ENCODE peak calls at places on chromosomes 2 and 18, in four cellular contexts. L, W, A and U are unnamed samples.
A peak's percentile ranks its signal among the peaks of the same experiment; 100 is the strongest.

GRCh38 chr2:118841828-118842461 is 5.5 kb downstream of the EN1 start:
- DNase-seq in A (no peak), W (no peak), L (peak; percentile 19), U (no peak)

GRCh38 chr2:159713691-159714585 is 1.6 kb downstream of the MARCHF7 start:
- DNase-seq in A (no peak), L (peak; percentile 56), W (no peak), U (no peak)

GRCh38 chr2:113075600-113075999 is 7.8 kb downstream of the IL1F10 start:
- DNase-seq in W (no peak), A (no peak), L (no peak), U (no peak)

GRCh38 chr2:217182996-217183395 is 323.1 kb upstream of the TNP1 start:
- DNase-seq in W (no peak), A (no peak), L (peak; percentile 10), U (no peak)

GRCh38 chr2:182406221-182406620 is 20.6 kb downstream of the PDE1A start:
- DNase-seq in A (no peak), L (no peak), W (no peak), U (no peak)

GRCh38 chr2:86466306-86466705 is 25.1 kb downstream of the KDM3A start:
- DNase-seq in L (no peak), W (no peak), A (no peak), U (no peak)

GRCh38 chr2:223050900-223051299 is 1.1 kb upstream of the KCNE4 start:
- DNase-seq in A (no peak), W (peak; percentile 16), L (no peak), U (no peak)

GRCh38 chr2:150538582-150539236 is 51.2 kb upstream of the RND3 start:
- DNase-seq in L (no peak), A (no peak), W (no peak), U (no peak)

GRCh38 chr2:15943378-15943851 is 3.1 kb downstream of the MYCN start:
- DNase-seq in A (no peak), W (no peak), L (peak; percentile 22), U (peak; percentile 38)

GRCh38 chr18:55833543-55833942 is 245.6 kb upstream of the TCF4 start:
- DNase-seq in L (no peak), A (peak; percentile 89), W (no peak), U (no peak)

GRCh38 chr2:75003276-75003675 is 44.8 kb downstream of the POLE4 start:
- DNase-seq in W (no peak), A (no peak), L (no peak), U (no peak)

GRCh38 chr2:155372969-155373368 is 674.5 kb downstream of the KCNJ3 start:
- DNase-seq in A (peak; percentile 22), L (peak; percentile 61), W (no peak), U (no peak)

GRCh38 chr2:46985512-46985911 is 69.9 kb upstream of the MCFD2 start:
- DNase-seq in A (peak; percentile 41), W (peak; percentile 46), L (no peak), U (no peak)

GRCh38 chr2:175855794-175856453 is 146.1 kb downstream of the LNPK start:
- DNase-seq in A (no peak), W (peak; percentile 62), L (no peak), U (peak; percentile 48)

GRCh38 chr2:28415715-28416114 is 23.1 kb downstream of the FOSL2 start:
- DNase-seq in L (no peak), A (no peak), W (no peak), U (no peak)

GRCh38 chr2:241224068-241224850 is 35.8 kb downstream of the ANO7 start:
- DNase-seq in L (peak; percentile 23), A (no peak), W (peak; percentile 47), U (peak; percentile 57)

GRCh38 chr18:48826806-48827205 is 124.0 kb downstream of the SMAD7 start:
- DNase-seq in L (no peak), W (no peak), A (no peak), U (no peak)

GRCh38 chr2:20052229-20052871 is 922 bp upstream of the LAPTM4A start:
- DNase-seq in W (no peak), L (no peak), A (peak; percentile 54), U (no peak)

GRCh38 chr18:74454279-74454741 is 2.8 kb downstream of the DIPK1C start:
- DNase-seq in L (no peak), W (no peak), A (no peak), U (no peak)

GRCh38 chr2:178193823-178194599 is at the start of gene OSBPL6:
- DNase-seq in L (peak; percentile 88), W (peak; percentile 86), A (peak; percentile 82), U (peak; percentile 87)
- TF ChIP-seq CTCF in L (no peak), W (peak; percentile 47), A (peak; percentile 22), U (peak; percentile 59)

GRCh38 chr2:168685619-168686453 is 116.6 kb upstream of the NOSTRIN start:
- DNase-seq in W (no peak), A (no peak), L (peak; percentile 81), U (no peak)
- H3K4me1 ChIP-seq in W (peaks cover 10% of the 10 kb centered on the region), A (no peaks in the 10 kb centered on the region), L (peaks cover 17% of the 10 kb centered on the region), U (peaks cover 39% of the 10 kb centered on the region)

DNA sequence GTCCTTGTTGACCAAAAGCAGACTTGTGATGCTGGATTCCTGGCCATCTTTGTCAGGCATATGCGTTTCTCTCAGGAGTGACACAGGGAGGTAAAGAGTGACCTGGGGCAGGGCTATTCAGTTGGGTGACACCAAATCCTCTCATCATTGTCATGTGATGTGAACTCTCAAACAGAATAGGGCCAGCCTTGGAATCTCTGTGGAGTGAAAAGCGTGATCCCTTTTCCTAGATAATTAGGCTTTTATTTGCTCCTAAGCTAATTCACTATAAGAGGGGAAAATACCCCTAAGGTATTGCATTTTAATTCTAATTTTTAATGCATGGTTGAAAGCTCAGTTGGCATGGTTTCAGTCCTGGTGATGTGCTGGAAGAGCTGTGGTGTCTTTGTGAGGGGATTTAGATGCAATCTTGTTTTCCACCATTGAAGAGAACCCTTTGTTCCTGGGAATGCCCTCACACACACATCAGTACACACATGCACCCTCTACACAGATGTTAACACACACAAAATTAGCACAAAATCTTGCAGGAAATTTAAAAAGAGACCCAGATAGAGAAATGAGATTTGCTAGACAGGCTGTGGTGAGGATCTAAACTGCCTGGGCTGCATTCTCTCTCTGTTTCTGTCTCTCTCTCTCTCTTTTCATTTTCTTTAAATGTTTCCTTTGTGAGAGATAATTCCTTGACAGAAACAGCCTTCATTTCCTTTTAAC is 349.9 kb downstream of the TSN start:
- DNase-seq in A (no peak), W (no peak), L (no peak), U (no peak)
- TF ChIP-seq CTCF in A (no peak), W (no peak), L (no peak), U (no peak)

GRCh38 chr2:84900951-84901350 is 4.5 kb upstream of the TMSB10 start:
- DNase-seq in A (no peak), W (no peak), L (no peak), U (no peak)

GRCh38 chr2:84897773-84898172 is 7.7 kb upstream of the TMSB10 start:
- DNase-seq in A (no peak), L (no peak), W (no peak), U (no peak)

GRCh38 chr2:84899181-84899580 is 6.3 kb upstream of the TMSB10 start:
- DNase-seq in L (no peak), W (no peak), A (no peak), U (no peak)

GRCh38 chr2:84901593-84902120 is 3.8 kb upstream of the TMSB10 start:
- DNase-seq in L (no peak), W (no peak), A (no peak), U (no peak)

GRCh38 chr2:84899681-84900080 is 5.8 kb upstream of the TMSB10 start:
- DNase-seq in L (no peak), A (no peak), W (no peak), U (no peak)
- H3K4me1 ChIP-seq in L (peaks cover 22% of the 10 kb centered on the region), A (peaks cover 26% of the 10 kb centered on the region), W (peaks cover 3% of the 10 kb centered on the region), U (peaks cover 36% of the 10 kb centered on the region)

DNA sequence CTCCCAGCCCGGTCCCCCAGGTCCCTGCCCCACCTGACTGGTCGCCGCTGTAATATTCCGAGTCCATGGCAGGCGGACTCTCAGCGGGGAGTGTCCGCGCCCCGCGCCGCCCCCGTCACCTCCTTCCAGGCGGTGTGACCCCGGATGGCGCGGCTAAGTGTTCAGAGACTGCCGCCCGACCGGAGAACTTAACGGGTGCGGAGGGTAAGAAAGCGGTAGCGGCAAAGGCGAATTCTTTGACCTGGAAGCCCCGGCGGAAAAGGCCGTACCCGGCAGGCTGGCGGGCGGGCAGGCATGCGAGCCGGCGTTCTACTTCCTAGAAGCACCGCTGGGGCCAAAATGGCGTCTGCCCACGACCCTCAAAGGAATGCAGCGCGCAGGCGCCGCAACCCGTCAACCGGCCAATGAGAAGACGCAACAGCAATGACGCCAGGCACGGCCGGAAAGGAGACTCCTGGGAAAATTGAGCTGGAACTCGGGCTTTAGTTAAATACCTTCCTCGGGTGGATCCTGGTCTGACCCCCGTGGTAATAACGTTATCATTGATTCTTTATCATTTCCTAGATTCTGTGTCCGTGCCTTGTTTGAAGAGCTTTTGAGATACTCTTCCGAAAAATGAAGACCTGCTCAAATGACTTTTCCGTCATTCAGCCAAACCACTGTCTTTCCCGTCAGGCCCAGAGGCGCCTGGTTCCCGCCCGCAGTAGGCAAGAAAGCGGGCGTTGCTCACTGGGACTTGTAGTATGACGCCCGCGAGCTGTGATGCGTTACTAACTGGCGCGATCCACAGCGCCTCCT is at the start of gene IWS1:
- DNase-seq in L (peak; percentile 98), W (peak; percentile 96), A (peak; percentile 97), U (peak; percentile 94)
- TF ChIP-seq CTCF in L (no peak), W (peak; percentile 36), A (no peak), U (peak; percentile 59)

GRCh38 chr2:168286535-168286934 is 39.1 kb upstream of the STK39 start:
- DNase-seq in L (no peak), A (no peak), W (no peak), U (no peak)
- H3K4me1 ChIP-seq in L (no peaks in the 10 kb centered on the region), A (no peaks in the 10 kb centered on the region), W (no peaks in the 10 kb centered on the region), U (no peaks in the 10 kb centered on the region)

DNA sequence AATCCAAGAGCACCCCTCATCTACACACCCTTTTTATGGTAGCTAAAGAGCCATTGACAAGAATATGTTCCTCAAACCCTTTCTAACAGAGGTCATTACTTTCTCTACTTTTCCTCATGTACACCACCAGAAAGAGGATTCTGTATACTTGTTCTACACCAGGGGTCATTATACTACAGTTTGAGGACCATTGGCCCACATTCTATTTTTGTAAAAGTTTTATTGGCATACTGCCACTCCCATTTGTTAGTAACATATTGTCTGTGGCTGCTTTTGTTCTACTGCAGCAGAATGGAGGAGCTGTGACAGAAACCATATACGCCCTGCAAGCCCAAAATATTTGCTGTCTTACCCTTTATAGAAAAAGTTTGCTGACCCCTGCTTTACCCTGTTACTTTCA is 14.3 kb downstream of the HTR2B start:
- DNase-seq in W (no peak), A (no peak), L (peak; percentile 84), U (no peak)
- TF ChIP-seq CTCF in W (peak; percentile 17), A (no peak), L (peak; percentile 15), U (peak; percentile 51)

GRCh38 chr2:226758886-226759660 is 40.5 kb downstream of the IRS1 start:
- DNase-seq in W (no peak), L (no peak), A (no peak), U (no peak)
- H3K4me1 ChIP-seq in W (peaks cover 71% of the 10 kb centered on the region), L (no peaks in the 10 kb centered on the region), A (peaks cover 73% of the 10 kb centered on the region), U (peaks cover 78% of the 10 kb centered on the region)